ENCODE peak calls at places on chromosomes 16 and 17, in six cellular contexts. One of them, this sample, is unnamed.

GRCh38 chr16:62664566-62664965 is 628.3 kb upstream of the CDH8 start:
- DNase-seq in brain microvascular endothelial cell: no peak
- DNase-seq in fibroblast of mammary gland: no peak
- DNase-seq in GM20000: no peak
- DNase-seq in lung: no peak
- DNase-seq in body of pancreas: no peak
- DNase-seq in this sample: no peak

GRCh38 chr16:21501869-21502667 is 97.3 kb upstream of the METTL9 start:
- DNase-seq in brain microvascular endothelial cell: peak; percentile 92
- DNase-seq in fibroblast of mammary gland: peak; percentile 96
- DNase-seq in GM20000: peak; percentile 91
- DNase-seq in lung: peak; percentile 93
- DNase-seq in body of pancreas: peak; percentile 96
- DNase-seq in this sample: peak; percentile 98

GRCh38 chr16:68644715-68645493 is at the start of gene CDH3:
- DNase-seq in brain microvascular endothelial cell: no peak
- DNase-seq in fibroblast of mammary gland: no peak
- DNase-seq in GM20000: peak; percentile 48
- DNase-seq in lung: peak; percentile 65
- DNase-seq in body of pancreas: peak; percentile 51
- DNase-seq in this sample: no peak

GRCh38 chr16:55527885-55528284 is 19.0 kb downstream of the LPCAT2 start:
- DNase-seq in brain microvascular endothelial cell: no peak
- DNase-seq in fibroblast of mammary gland: no peak
- DNase-seq in GM20000: no peak
- DNase-seq in lung: no peak
- DNase-seq in body of pancreas: no peak
- DNase-seq in this sample: no peak

GRCh38 chr17:76024353-76024752 is 2.8 kb downstream of the EVPL start:
- DNase-seq in brain microvascular endothelial cell: no peak
- DNase-seq in fibroblast of mammary gland: no peak
- DNase-seq in GM20000: no peak
- DNase-seq in lung: no peak
- DNase-seq in body of pancreas: no peak
- DNase-seq in this sample: no peak

GRCh38 chr17:10733666-10734065 is 3.8 kb upstream of the TMEM220 start:
- DNase-seq in brain microvascular endothelial cell: no peak
- DNase-seq in fibroblast of mammary gland: no peak
- DNase-seq in GM20000: no peak
- DNase-seq in lung: no peak
- DNase-seq in body of pancreas: no peak
- DNase-seq in this sample: peak; percentile 57

GRCh38 chr17:65277576-65277975 is 140.4 kb downstream of the RGS9 start:
- DNase-seq in brain microvascular endothelial cell: no peak
- DNase-seq in fibroblast of mammary gland: no peak
- DNase-seq in GM20000: no peak
- DNase-seq in lung: no peak
- DNase-seq in body of pancreas: no peak
- DNase-seq in this sample: peak; percentile 48

GRCh38 chr16:88423448-88423850 is 29.6 kb upstream of the ZFPM1 start:
- DNase-seq in brain microvascular endothelial cell: peak; percentile 43
- DNase-seq in fibroblast of mammary gland: no peak
- DNase-seq in GM20000: no peak
- DNase-seq in lung: no peak
- DNase-seq in body of pancreas: no peak
- DNase-seq in this sample: no peak

GRCh38 chr17:2872282-2872681 is 76.0 kb downstream of the RAP1GAP2 start:
- DNase-seq in brain microvascular endothelial cell: no peak
- DNase-seq in fibroblast of mammary gland: no peak
- DNase-seq in GM20000: no peak
- DNase-seq in lung: no peak
- DNase-seq in body of pancreas: no peak
- DNase-seq in this sample: no peak

GRCh38 chr17:798246-798645 is 16.1 kb downstream of the MRM3 start:
- DNase-seq in brain microvascular endothelial cell: no peak
- DNase-seq in fibroblast of mammary gland: no peak
- DNase-seq in GM20000: no peak
- DNase-seq in lung: no peak
- DNase-seq in body of pancreas: no peak
- DNase-seq in this sample: no peak

GRCh38 chr17:82859431-82860403 is 19.9 kb upstream of the ZNF750 start:
- DNase-seq in brain microvascular endothelial cell: peak; percentile 58
- DNase-seq in fibroblast of mammary gland: peak; percentile 54
- DNase-seq in GM20000: peak; percentile 89
- DNase-seq in lung: no peak
- DNase-seq in body of pancreas: no peak
- DNase-seq in this sample: no peak

GRCh38 chr17:82863941-82864720 is 24.3 kb upstream of the ZNF750 start:
- DNase-seq in brain microvascular endothelial cell: peak; percentile 80
- DNase-seq in fibroblast of mammary gland: peak; percentile 91
- DNase-seq in GM20000: peak; percentile 90
- DNase-seq in lung: no peak
- DNase-seq in body of pancreas: no peak
- DNase-seq in this sample: no peak

GRCh38 chr17:77451894-77452852 is 311.4 kb downstream of the SEC14L1 start:
- DNase-seq in brain microvascular endothelial cell: peak; percentile 63
- DNase-seq in fibroblast of mammary gland: peak; percentile 67
- DNase-seq in GM20000: no peak
- DNase-seq in lung: no peak
- DNase-seq in body of pancreas: peak; percentile 50
- DNase-seq in this sample: no peak

GRCh38 chr16:67750466-67750865 is 31.4 kb upstream of the GFOD2 start:
- DNase-seq in brain microvascular endothelial cell: no peak
- DNase-seq in fibroblast of mammary gland: no peak
- DNase-seq in GM20000: peak; percentile 44
- DNase-seq in lung: no peak
- DNase-seq in body of pancreas: no peak
- DNase-seq in this sample: no peak

GRCh38 chr16:24583494-24583893 is 44.1 kb downstream of the RBBP6 start:
- DNase-seq in brain microvascular endothelial cell: no peak
- DNase-seq in fibroblast of mammary gland: no peak
- DNase-seq in GM20000: no peak
- DNase-seq in lung: no peak
- DNase-seq in body of pancreas: no peak
- DNase-seq in this sample: no peak

GRCh38 chr16:30521873-30522641 is 4.3 kb downstream of the ZNF768 start:
- DNase-seq in brain microvascular endothelial cell: no peak
- DNase-seq in fibroblast of mammary gland: no peak
- DNase-seq in GM20000: no peak
- DNase-seq in lung: no peak
- DNase-seq in body of pancreas: no peak
- DNase-seq in this sample: no peak

GRCh38 chr16:83972256-83973008 is 4.4 kb downstream of the NECAB2 start:
- DNase-seq in brain microvascular endothelial cell: no peak
- DNase-seq in fibroblast of mammary gland: no peak
- DNase-seq in GM20000: no peak
- DNase-seq in lung: no peak
- DNase-seq in body of pancreas: no peak
- DNase-seq in this sample: no peak

GRCh38 chr17:29341726-29342125 is 47.8 kb upstream of the NUFIP2 start:
- DNase-seq in brain microvascular endothelial cell: no peak
- DNase-seq in fibroblast of mammary gland: peak; percentile 47
- DNase-seq in GM20000: no peak
- DNase-seq in lung: no peak
- DNase-seq in body of pancreas: no peak
- DNase-seq in this sample: peak; percentile 42

GRCh38 chr17:47957591-47958490 is at the start of gene PRR15L:
- DNase-seq in brain microvascular endothelial cell: no peak
- DNase-seq in fibroblast of mammary gland: no peak
- DNase-seq in GM20000: no peak
- DNase-seq in lung: peak; percentile 84
- DNase-seq in body of pancreas: peak; percentile 91
- DNase-seq in this sample: no peak

GRCh38 chr17:6787081-6787693 is 11.2 kb downstream of the FBXO39 start:
- DNase-seq in brain microvascular endothelial cell: no peak
- DNase-seq in fibroblast of mammary gland: peak; percentile 33
- DNase-seq in GM20000: no peak
- DNase-seq in lung: no peak
- DNase-seq in body of pancreas: no peak
- DNase-seq in this sample: no peak

GRCh38 chr16:29961127-29961478 is 776 bp upstream of the TMEM219 start:
- DNase-seq in brain microvascular endothelial cell: no peak
- DNase-seq in fibroblast of mammary gland: no peak
- DNase-seq in GM20000: no peak
- DNase-seq in lung: no peak
- DNase-seq in body of pancreas: no peak
- DNase-seq in this sample: no peak

GRCh38 chr17:64278614-64279013 is 15.6 kb upstream of the TEX2 start:
- DNase-seq in brain microvascular endothelial cell: no peak
- DNase-seq in fibroblast of mammary gland: peak; percentile 67
- DNase-seq in GM20000: no peak
- DNase-seq in lung: no peak
- DNase-seq in body of pancreas: no peak
- DNase-seq in this sample: no peak

GRCh38 chr17:79623786-79624657 is 13.2 kb upstream of the RBFOX3 start:
- DNase-seq in brain microvascular endothelial cell: no peak
- DNase-seq in fibroblast of mammary gland: no peak
- DNase-seq in GM20000: no peak
- DNase-seq in lung: no peak
- DNase-seq in body of pancreas: peak; percentile 2
- DNase-seq in this sample: peak; percentile 65

GRCh38 chr17:12180644-12181261 is 160.1 kb downstream of the MAP2K4 start:
- DNase-seq in brain microvascular endothelial cell: peak; percentile 54
- DNase-seq in fibroblast of mammary gland: peak; percentile 66
- DNase-seq in GM20000: peak; percentile 50
- DNase-seq in lung: no peak
- DNase-seq in body of pancreas: peak; percentile 18
- DNase-seq in this sample: no peak

GRCh38 chr17:51722994-51723393 is 435.5 kb downstream of the CA10 start:
- DNase-seq in brain microvascular endothelial cell: no peak
- DNase-seq in fibroblast of mammary gland: peak; percentile 5
- DNase-seq in GM20000: no peak
- DNase-seq in lung: no peak
- DNase-seq in body of pancreas: no peak
- DNase-seq in this sample: no peak

GRCh38 chr17:50908860-50909764 is 43.0 kb upstream of the TOB1 start:
- DNase-seq in brain microvascular endothelial cell: no peak
- DNase-seq in fibroblast of mammary gland: no peak
- DNase-seq in GM20000: no peak
- DNase-seq in lung: peak; percentile 71
- DNase-seq in body of pancreas: peak; percentile 92
- DNase-seq in this sample: no peak

GRCh38 chr16:19289805-19290490 is 4.4 kb downstream of the CLEC19A start:
- DNase-seq in brain microvascular endothelial cell: no peak
- DNase-seq in fibroblast of mammary gland: no peak
- DNase-seq in GM20000: no peak
- DNase-seq in lung: no peak
- DNase-seq in body of pancreas: no peak
- DNase-seq in this sample: no peak

DNA sequence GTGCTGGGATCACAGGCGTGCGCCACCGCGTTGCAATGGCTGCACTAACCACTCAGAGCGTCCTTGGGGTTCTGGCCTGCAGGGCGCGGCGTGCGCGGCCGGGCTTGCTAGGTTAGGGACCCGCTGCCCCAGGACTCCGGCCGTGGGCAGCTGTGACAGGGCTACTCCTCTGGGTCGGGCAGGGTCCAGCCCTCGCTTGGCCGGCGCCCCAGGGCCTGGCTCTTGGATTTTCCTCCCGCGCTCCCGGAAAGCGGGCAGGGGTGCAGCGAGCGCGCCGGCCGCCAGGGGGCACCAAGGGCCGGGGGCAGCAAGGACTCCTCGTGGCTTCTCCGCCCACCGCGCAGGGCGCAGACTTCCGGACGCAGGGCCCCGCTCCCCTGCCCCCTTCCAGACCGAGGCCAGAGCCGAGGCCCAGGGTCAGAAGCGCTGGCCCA is 489 bp downstream of the TLE7 start:
- DNase-seq in brain microvascular endothelial cell: no peak
- DNase-seq in fibroblast of mammary gland: no peak
- DNase-seq in GM20000: peak; percentile 45
- DNase-seq in lung: no peak
- DNase-seq in body of pancreas: no peak
- DNase-seq in this sample: no peak
- TF ChIP-seq CTCF in brain microvascular endothelial cell: peak; percentile 28
- TF ChIP-seq CTCF in fibroblast of mammary gland: no peak
- TF ChIP-seq CTCF in GM20000: peak; percentile 18
- TF ChIP-seq CTCF in lung: no peak
- TF ChIP-seq CTCF in body of pancreas: no peak
- TF ChIP-seq CTCF in this sample: no peak

GRCh38 chr17:33021731-33022408 is 30.2 kb downstream of the SPACA3 start:
- DNase-seq in brain microvascular endothelial cell: no peak
- DNase-seq in fibroblast of mammary gland: no peak
- DNase-seq in GM20000: no peak
- DNase-seq in lung: no peak
- DNase-seq in body of pancreas: no peak
- DNase-seq in this sample: no peak
- TF ChIP-seq CTCF in brain microvascular endothelial cell: peak; percentile 12
- TF ChIP-seq CTCF in fibroblast of mammary gland: no peak
- TF ChIP-seq CTCF in GM20000: no peak
- TF ChIP-seq CTCF in lung: no peak
- TF ChIP-seq CTCF in body of pancreas: no peak
- TF ChIP-seq CTCF in this sample: no peak

GRCh38 chr17:56863974-56864373 is 30.0 kb downstream of the DGKE start:
- DNase-seq in brain microvascular endothelial cell: no peak
- DNase-seq in fibroblast of mammary gland: no peak
- DNase-seq in GM20000: no peak
- DNase-seq in lung: no peak
- DNase-seq in body of pancreas: no peak
- DNase-seq in this sample: no peak

GRCh38 chr17:56868716-56869115 is 34.8 kb downstream of the DGKE start:
- DNase-seq in brain microvascular endothelial cell: no peak
- DNase-seq in fibroblast of mammary gland: no peak
- DNase-seq in GM20000: no peak
- DNase-seq in lung: no peak
- DNase-seq in body of pancreas: no peak
- DNase-seq in this sample: no peak

GRCh38 chr17:56867948-56868376 is 34.0 kb downstream of the DGKE start:
- DNase-seq in brain microvascular endothelial cell: no peak
- DNase-seq in fibroblast of mammary gland: peak; percentile 70
- DNase-seq in GM20000: no peak
- DNase-seq in lung: no peak
- DNase-seq in body of pancreas: no peak
- DNase-seq in this sample: no peak

GRCh38 chr17:56866076-56866475 is 32.1 kb downstream of the DGKE start:
- DNase-seq in brain microvascular endothelial cell: no peak
- DNase-seq in fibroblast of mammary gland: no peak
- DNase-seq in GM20000: no peak
- DNase-seq in lung: no peak
- DNase-seq in body of pancreas: no peak
- DNase-seq in this sample: no peak

DNA sequence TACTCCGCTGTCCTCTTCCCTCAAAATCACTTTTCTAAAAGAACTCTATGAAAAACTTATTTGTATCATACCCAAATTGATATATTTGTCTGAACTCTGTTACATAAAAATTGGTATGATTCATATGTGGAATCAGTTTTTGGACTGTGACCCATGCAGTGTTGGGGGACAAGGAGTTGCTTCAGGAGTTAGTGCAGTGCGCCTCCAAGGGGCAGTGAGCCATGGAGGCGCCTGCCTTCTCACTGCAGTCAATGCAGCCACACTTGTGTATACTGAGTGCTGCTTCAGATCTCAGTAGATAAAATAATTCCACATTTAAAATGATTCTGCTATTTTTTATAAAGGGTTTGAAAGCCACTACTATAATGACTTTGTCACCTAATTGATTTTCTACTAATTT is 32.5 kb downstream of the DGKE start:
- DNase-seq in brain microvascular endothelial cell: no peak
- DNase-seq in fibroblast of mammary gland: peak; percentile 10
- DNase-seq in GM20000: no peak
- DNase-seq in lung: no peak
- DNase-seq in body of pancreas: no peak
- DNase-seq in this sample: no peak
- TF ChIP-seq CTCF in brain microvascular endothelial cell: peak; percentile 22
- TF ChIP-seq CTCF in fibroblast of mammary gland: peak; percentile 1
- TF ChIP-seq CTCF in GM20000: no peak
- TF ChIP-seq CTCF in lung: no peak
- TF ChIP-seq CTCF in body of pancreas: peak; percentile 7
- TF ChIP-seq CTCF in this sample: no peak

GRCh38 chr16:79767597-79768280 is 167.2 kb upstream of the MAF start:
- DNase-seq in brain microvascular endothelial cell: peak; percentile 37
- DNase-seq in fibroblast of mammary gland: peak; percentile 23
- DNase-seq in GM20000: no peak
- DNase-seq in lung: no peak
- DNase-seq in body of pancreas: no peak
- DNase-seq in this sample: no peak
- TF ChIP-seq CTCF in brain microvascular endothelial cell: peak; percentile 74
- TF ChIP-seq CTCF in fibroblast of mammary gland: peak; percentile 38
- TF ChIP-seq CTCF in GM20000: no peak
- TF ChIP-seq CTCF in lung: no peak
- TF ChIP-seq CTCF in body of pancreas: no peak
- TF ChIP-seq CTCF in this sample: peak; percentile 47